ENCODE peak calls at places on chromosomes 13 and 19, in ten cellular contexts. One of them, this sample, is unnamed.
A peak's percentile ranks its signal among the peaks of the same experiment; 100 is the strongest.

GRCh38 chr13:106799731-106800335 is 231.9 kb upstream of the ARGLU1 start:
- DNase-seq in Peyer's patch: no peak
- DNase-seq in A549: no peak
- DNase-seq in GM12892: no peak
- DNase-seq in transverse colon: no peak
- DNase-seq in IMR-90: no peak
- DNase-seq in GM12891: no peak
- DNase-seq in body of pancreas: no peak
- DNase-seq in NB4: no peak
- DNase-seq in adrenal gland: no peak
- DNase-seq in this sample: no peak

GRCh38 chr19:33507021-33507956 is 14.3 kb downstream of the PEPD start:
- DNase-seq in Peyer's patch: no peak
- DNase-seq in A549: no peak
- DNase-seq in GM12892: no peak
- DNase-seq in transverse colon: no peak
- DNase-seq in IMR-90: no peak
- DNase-seq in GM12891: no peak
- DNase-seq in body of pancreas: no peak
- DNase-seq in NB4: no peak
- DNase-seq in adrenal gland: no peak
- DNase-seq in this sample: no peak

GRCh38 chr13:94641432-94641941 is 39.8 kb downstream of the GPR180 start:
- DNase-seq in Peyer's patch: no peak
- DNase-seq in A549: no peak
- DNase-seq in GM12892: no peak
- DNase-seq in transverse colon: no peak
- DNase-seq in IMR-90: peak; percentile 86
- DNase-seq in GM12891: no peak
- DNase-seq in body of pancreas: no peak
- DNase-seq in NB4: no peak
- DNase-seq in adrenal gland: no peak
- DNase-seq in this sample: no peak

GRCh38 chr13:52830946-52831345 is 17.5 kb downstream of the PCDH8 start:
- DNase-seq in Peyer's patch: no peak
- DNase-seq in A549: no peak
- DNase-seq in GM12892: no peak
- DNase-seq in transverse colon: no peak
- DNase-seq in IMR-90: peak; percentile 34
- DNase-seq in GM12891: no peak
- DNase-seq in body of pancreas: no peak
- DNase-seq in NB4: no peak
- DNase-seq in adrenal gland: no peak
- DNase-seq in this sample: no peak

GRCh38 chr19:44582581-44583265 is 30.6 kb upstream of the IGSF23 start:
- DNase-seq in Peyer's patch: no peak
- DNase-seq in A549: peak; percentile 58
- DNase-seq in GM12892: no peak
- DNase-seq in transverse colon: peak; percentile 55
- DNase-seq in IMR-90: no peak
- DNase-seq in GM12891: no peak
- DNase-seq in body of pancreas: peak; percentile 58
- DNase-seq in NB4: peak; percentile 36
- DNase-seq in adrenal gland: no peak
- DNase-seq in this sample: peak; percentile 32

GRCh38 chr19:458091-459042 is 2.5 kb downstream of the SHC2 start:
- DNase-seq in Peyer's patch: no peak
- DNase-seq in A549: no peak
- DNase-seq in GM12892: no peak
- DNase-seq in transverse colon: no peak
- DNase-seq in IMR-90: no peak
- DNase-seq in GM12891: no peak
- DNase-seq in body of pancreas: no peak
- DNase-seq in NB4: no peak
- DNase-seq in adrenal gland: no peak
- DNase-seq in this sample: no peak

GRCh38 chr19:35104361-35104760 is 11.3 kb upstream of the FXYD3 start:
- DNase-seq in Peyer's patch: no peak
- DNase-seq in A549: no peak
- DNase-seq in GM12892: no peak
- DNase-seq in transverse colon: no peak
- DNase-seq in IMR-90: no peak
- DNase-seq in GM12891: no peak
- DNase-seq in body of pancreas: no peak
- DNase-seq in NB4: no peak
- DNase-seq in adrenal gland: no peak
- DNase-seq in this sample: no peak

GRCh38 chr19:49631279-49631588 is 8.7 kb downstream of the RRAS start:
- DNase-seq in Peyer's patch: no peak
- DNase-seq in A549: no peak
- DNase-seq in GM12892: no peak
- DNase-seq in transverse colon: no peak
- DNase-seq in IMR-90: no peak
- DNase-seq in GM12891: no peak
- DNase-seq in body of pancreas: peak; percentile 35
- DNase-seq in NB4: no peak
- DNase-seq in adrenal gland: peak; percentile 51
- DNase-seq in this sample: no peak

GRCh38 chr13:20943519-20944012 is 41.0 kb upstream of the XPO4 start:
- DNase-seq in Peyer's patch: peak; percentile 55
- DNase-seq in A549: peak; percentile 68
- DNase-seq in GM12892: peak; percentile 44
- DNase-seq in transverse colon: peak; percentile 91
- DNase-seq in IMR-90: peak; percentile 97
- DNase-seq in GM12891: peak; percentile 53
- DNase-seq in body of pancreas: peak; percentile 91
- DNase-seq in NB4: peak; percentile 97
- DNase-seq in adrenal gland: peak; percentile 89
- DNase-seq in this sample: peak; percentile 71

GRCh38 chr19:21604351-21604926 is 99.0 kb downstream of the ZNF429 start:
- DNase-seq in Peyer's patch: no peak
- DNase-seq in A549: no peak
- DNase-seq in GM12892: no peak
- DNase-seq in transverse colon: no peak
- DNase-seq in IMR-90: peak; percentile 21
- DNase-seq in GM12891: no peak
- DNase-seq in body of pancreas: peak; percentile 29
- DNase-seq in NB4: peak; percentile 45
- DNase-seq in adrenal gland: no peak
- DNase-seq in this sample: peak; percentile 3

GRCh38 chr13:60229708-60230272 is 66.1 kb upstream of the DIAPH3 start:
- DNase-seq in Peyer's patch: no peak
- DNase-seq in A549: no peak
- DNase-seq in GM12892: no peak
- DNase-seq in transverse colon: no peak
- DNase-seq in IMR-90: no peak
- DNase-seq in GM12891: no peak
- DNase-seq in body of pancreas: no peak
- DNase-seq in NB4: no peak
- DNase-seq in adrenal gland: no peak
- DNase-seq in this sample: peak; percentile 79

GRCh38 chr19:20964798-20965197 is 41.7 kb downstream of the ZNF85 start:
- DNase-seq in Peyer's patch: no peak
- DNase-seq in A549: no peak
- DNase-seq in GM12892: no peak
- DNase-seq in transverse colon: no peak
- DNase-seq in IMR-90: no peak
- DNase-seq in GM12891: no peak
- DNase-seq in body of pancreas: peak; percentile 77
- DNase-seq in NB4: no peak
- DNase-seq in adrenal gland: no peak
- DNase-seq in this sample: no peak

GRCh38 chr13:93003531-93003930 is 223.1 kb upstream of the GPC6 start:
- DNase-seq in Peyer's patch: no peak
- DNase-seq in A549: no peak
- DNase-seq in GM12892: no peak
- DNase-seq in transverse colon: no peak
- DNase-seq in IMR-90: no peak
- DNase-seq in GM12891: no peak
- DNase-seq in body of pancreas: no peak
- DNase-seq in NB4: no peak
- DNase-seq in adrenal gland: no peak
- DNase-seq in this sample: no peak

GRCh38 chr13:98567140-98567539 is 9.8 kb downstream of the STK24 start:
- DNase-seq in Peyer's patch: no peak
- DNase-seq in A549: no peak
- DNase-seq in GM12892: no peak
- DNase-seq in transverse colon: no peak
- DNase-seq in IMR-90: no peak
- DNase-seq in GM12891: no peak
- DNase-seq in body of pancreas: no peak
- DNase-seq in NB4: no peak
- DNase-seq in adrenal gland: no peak
- DNase-seq in this sample: no peak

GRCh38 chr19:12425501-12426274 is 15.1 kb downstream of the ZNF443 start:
- DNase-seq in Peyer's patch: no peak
- DNase-seq in A549: no peak
- DNase-seq in GM12892: no peak
- DNase-seq in transverse colon: no peak
- DNase-seq in IMR-90: no peak
- DNase-seq in GM12891: no peak
- DNase-seq in body of pancreas: no peak
- DNase-seq in NB4: no peak
- DNase-seq in adrenal gland: no peak
- DNase-seq in this sample: no peak

GRCh38 chr13:31234729-31235128 is 35.0 kb downstream of the B3GLCT start:
- DNase-seq in Peyer's patch: no peak
- DNase-seq in A549: peak; percentile 5
- DNase-seq in GM12892: no peak
- DNase-seq in transverse colon: no peak
- DNase-seq in IMR-90: no peak
- DNase-seq in GM12891: no peak
- DNase-seq in body of pancreas: no peak
- DNase-seq in NB4: peak; percentile 22
- DNase-seq in adrenal gland: no peak
- DNase-seq in this sample: peak; percentile 29

GRCh38 chr19:52734893-52735661 is at the start of gene ZNF611:
- DNase-seq in Peyer's patch: peak; percentile 99
- DNase-seq in A549: peak; percentile 57
- DNase-seq in GM12892: peak; percentile 80
- DNase-seq in transverse colon: peak; percentile 100
- DNase-seq in IMR-90: peak; percentile 88
- DNase-seq in GM12891: peak; percentile 92
- DNase-seq in body of pancreas: peak; percentile 99
- DNase-seq in NB4: peak; percentile 96
- DNase-seq in adrenal gland: peak; percentile 96
- DNase-seq in this sample: peak; percentile 97
- TF ChIP-seq POLR2A in Peyer's patch: peak; percentile 79
- TF ChIP-seq POLR2A in A549: peak; percentile 67
- TF ChIP-seq POLR2A in GM12892: peak; percentile 86
- TF ChIP-seq POLR2A in transverse colon: peak; percentile 93
- TF ChIP-seq POLR2A in IMR-90: peak; percentile 77
- TF ChIP-seq POLR2A in GM12891: peak; percentile 86
- TF ChIP-seq POLR2A in body of pancreas: peak; percentile 90
- TF ChIP-seq POLR2A in NB4: peak; percentile 87
- TF ChIP-seq POLR2A in adrenal gland: peak; percentile 88
- TF ChIP-seq POLR2A in this sample: peak; percentile 84

GRCh38 chr19:2952953-2953481 is 8.2 kb upstream of the ZNF77 start:
- DNase-seq in Peyer's patch: no peak
- DNase-seq in A549: no peak
- DNase-seq in GM12892: no peak
- DNase-seq in transverse colon: peak; percentile 82
- DNase-seq in IMR-90: no peak
- DNase-seq in GM12891: no peak
- DNase-seq in body of pancreas: peak; percentile 88
- DNase-seq in NB4: no peak
- DNase-seq in adrenal gland: no peak
- DNase-seq in this sample: no peak
- TF ChIP-seq POLR2A in Peyer's patch: no peak
- TF ChIP-seq POLR2A in A549: no peak
- TF ChIP-seq POLR2A in GM12892: no peak
- TF ChIP-seq POLR2A in transverse colon: peak; percentile 53
- TF ChIP-seq POLR2A in IMR-90: no peak
- TF ChIP-seq POLR2A in GM12891: no peak
- TF ChIP-seq POLR2A in body of pancreas: peak; percentile 55
- TF ChIP-seq POLR2A in NB4: no peak
- TF ChIP-seq POLR2A in adrenal gland: peak; percentile 34
- TF ChIP-seq POLR2A in this sample: no peak

DNA sequence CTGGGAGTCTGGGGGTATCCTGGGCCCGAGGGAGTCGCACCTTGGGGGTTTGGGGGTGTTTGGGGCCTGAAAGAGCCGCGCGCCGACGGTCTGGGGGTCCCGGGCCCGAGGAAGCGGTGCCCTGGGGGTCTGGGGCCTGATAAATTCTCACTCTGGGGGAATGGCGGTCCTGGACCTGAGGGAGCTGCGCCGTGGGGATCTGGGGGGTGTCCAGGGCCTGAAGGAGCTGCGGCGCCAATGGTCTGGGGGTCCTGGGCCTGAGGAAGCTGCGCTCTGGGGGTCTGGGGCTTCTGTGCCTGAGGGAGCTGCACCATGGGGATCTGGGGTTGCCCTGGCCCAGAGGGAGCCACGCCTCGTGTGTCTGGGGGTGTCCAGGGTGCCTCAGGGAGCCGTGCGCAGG is 914 bp downstream of the HDGFL2 start:
- DNase-seq in Peyer's patch: no peak
- DNase-seq in A549: no peak
- DNase-seq in GM12892: peak; percentile 28
- DNase-seq in transverse colon: no peak
- DNase-seq in IMR-90: no peak
- DNase-seq in GM12891: no peak
- DNase-seq in body of pancreas: no peak
- DNase-seq in NB4: no peak
- DNase-seq in adrenal gland: peak; percentile 27
- DNase-seq in this sample: no peak
- TF ChIP-seq POLR2A in Peyer's patch: no peak
- TF ChIP-seq POLR2A in A549: no peak
- TF ChIP-seq POLR2A in GM12892: no peak
- TF ChIP-seq POLR2A in transverse colon: no peak
- TF ChIP-seq POLR2A in IMR-90: no peak
- TF ChIP-seq POLR2A in GM12891: no peak
- TF ChIP-seq POLR2A in body of pancreas: no peak
- TF ChIP-seq POLR2A in NB4: no peak
- TF ChIP-seq POLR2A in adrenal gland: no peak
- TF ChIP-seq POLR2A in this sample: no peak

DNA sequence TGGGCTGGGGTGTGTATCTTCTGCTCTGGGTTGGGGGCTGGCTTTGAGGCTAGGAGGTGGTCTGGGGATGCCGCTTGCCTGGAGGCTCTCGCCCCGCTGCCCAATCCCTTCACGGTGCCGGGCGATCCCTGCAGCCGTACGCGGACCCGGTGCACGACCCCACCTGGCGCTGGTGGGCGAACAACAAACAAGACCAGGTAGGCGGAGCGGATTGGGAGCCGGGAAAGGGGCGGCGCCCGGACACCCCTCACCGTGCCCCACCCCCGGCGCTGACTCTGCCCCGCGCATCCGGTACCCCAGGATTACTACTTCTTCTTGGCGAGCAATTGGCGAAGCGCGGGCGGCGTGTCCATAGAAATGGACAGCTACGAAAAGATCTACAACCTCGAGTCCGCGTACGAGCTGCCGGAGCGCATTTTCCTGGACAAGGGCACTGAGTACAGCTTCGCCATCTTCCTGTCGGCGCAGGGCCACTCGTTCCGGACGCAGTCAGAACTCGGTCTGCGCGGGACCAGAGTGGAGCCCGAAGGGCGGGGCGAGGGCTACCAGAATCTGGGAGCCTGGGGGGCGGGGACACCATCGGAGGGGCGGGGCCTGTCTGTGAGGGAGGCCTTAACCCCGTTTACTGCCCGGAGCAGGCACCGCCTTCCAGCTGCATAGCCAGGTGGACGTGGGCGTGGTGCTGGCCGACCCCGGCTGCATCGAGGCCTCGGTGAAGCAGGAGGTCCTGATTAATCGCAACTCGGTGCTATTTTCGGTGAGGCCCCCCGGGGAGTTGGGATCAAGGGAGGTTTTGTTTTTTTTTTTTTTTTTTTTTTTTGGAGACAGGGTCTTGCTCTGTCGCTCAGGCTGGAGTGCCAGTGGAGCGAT is 12.1 kb upstream of the PSMD8 start:
- DNase-seq in Peyer's patch: peak; percentile 77
- DNase-seq in A549: peak; percentile 94
- DNase-seq in GM12892: peak; percentile 63
- DNase-seq in transverse colon: peak; percentile 89
- DNase-seq in IMR-90: peak; percentile 49
- DNase-seq in GM12891: peak; percentile 72
- DNase-seq in body of pancreas: peak; percentile 85
- DNase-seq in NB4: peak; percentile 25
- DNase-seq in adrenal gland: peak; percentile 84
- DNase-seq in this sample: peak; percentile 61
- TF ChIP-seq POLR2A in Peyer's patch: no peak
- TF ChIP-seq POLR2A in A549: peak; percentile 57
- TF ChIP-seq POLR2A in GM12892: no peak
- TF ChIP-seq POLR2A in transverse colon: peak; percentile 27
- TF ChIP-seq POLR2A in IMR-90: no peak
- TF ChIP-seq POLR2A in GM12891: no peak
- TF ChIP-seq POLR2A in body of pancreas: no peak
- TF ChIP-seq POLR2A in NB4: no peak
- TF ChIP-seq POLR2A in adrenal gland: peak; percentile 19
- TF ChIP-seq POLR2A in this sample: no peak